ENCODE peak calls at places on chromosome 6, in eight cellular contexts. One of them, this sample, is unnamed.

GRCh38 chr6:50837589-50838445 is 19.1 kb downstream of the TFAP2B start:
- DNase-seq in fibroblast of pulmonary artery: no peak
- DNase-seq in mammary epithelial cell: no peak
- DNase-seq in PC-9: no peak
- DNase-seq in AG04449: no peak
- DNase-seq in cardiac fibroblast: no peak
- DNase-seq in AG09309: no peak
- DNase-seq in fibroblast of lung: no peak
- DNase-seq in this sample: no peak

GRCh38 chr6:105769987-105770386 is 316.1 kb upstream of the PRDM1 start:
- DNase-seq in AG09309: no peak
- DNase-seq in fibroblast of lung: no peak
- DNase-seq in cardiac fibroblast: no peak
- DNase-seq in fibroblast of pulmonary artery: no peak
- DNase-seq in PC-9: peak
- DNase-seq in AG04449: no peak
- DNase-seq in mammary epithelial cell: peak
- DNase-seq in this sample: no peak

GRCh38 chr6:154474636-154475428 is 35.7 kb downstream of the CNKSR3 start:
- DNase-seq in AG04449: peak
- DNase-seq in PC-9: peak
- DNase-seq in cardiac fibroblast: peak
- DNase-seq in fibroblast of pulmonary artery: peak
- DNase-seq in AG09309: peak
- DNase-seq in mammary epithelial cell: peak
- DNase-seq in fibroblast of lung: peak
- DNase-seq in this sample: no peak

GRCh38 chr6:6224933-6225486 is 95.5 kb downstream of the F13A1 start:
- DNase-seq in PC-9: no peak
- DNase-seq in cardiac fibroblast: no peak
- DNase-seq in AG04449: no peak
- DNase-seq in fibroblast of lung: no peak
- DNase-seq in mammary epithelial cell: no peak
- DNase-seq in AG09309: no peak
- DNase-seq in fibroblast of pulmonary artery: no peak
- DNase-seq in this sample: no peak

GRCh38 chr6:26161322-26161721 is 74.1 kb downstream of the HFE start:
- DNase-seq in PC-9: no peak
- DNase-seq in AG04449: no peak
- DNase-seq in fibroblast of lung: no peak
- DNase-seq in AG09309: no peak
- DNase-seq in cardiac fibroblast: no peak
- DNase-seq in mammary epithelial cell: no peak
- DNase-seq in fibroblast of pulmonary artery: no peak
- DNase-seq in this sample: no peak

GRCh38 chr6:43740961-43741764 is 28.8 kb upstream of the VEGFA start:
- DNase-seq in fibroblast of lung: no peak
- DNase-seq in fibroblast of pulmonary artery: no peak
- DNase-seq in AG04449: no peak
- DNase-seq in mammary epithelial cell: no peak
- DNase-seq in AG09309: no peak
- DNase-seq in cardiac fibroblast: peak
- DNase-seq in PC-9: no peak
- DNase-seq in this sample: no peak

GRCh38 chr6:96212076-96212475 is 196.3 kb downstream of the FUT9 start:
- DNase-seq in fibroblast of lung: no peak
- DNase-seq in mammary epithelial cell: no peak
- DNase-seq in AG04449: no peak
- DNase-seq in PC-9: no peak
- DNase-seq in AG09309: no peak
- DNase-seq in cardiac fibroblast: no peak
- DNase-seq in fibroblast of pulmonary artery: no peak
- DNase-seq in this sample: no peak

GRCh38 chr6:25232478-25232877 is 46.7 kb upstream of the CARMIL1 start:
- DNase-seq in AG04449: no peak
- DNase-seq in fibroblast of lung: peak
- DNase-seq in PC-9: no peak
- DNase-seq in cardiac fibroblast: no peak
- DNase-seq in AG09309: peak
- DNase-seq in fibroblast of pulmonary artery: no peak
- DNase-seq in mammary epithelial cell: no peak
- DNase-seq in this sample: peak

GRCh38 chr6:50098306-50098705 is 48.6 kb upstream of the DEFB112 start:
- DNase-seq in fibroblast of pulmonary artery: no peak
- DNase-seq in mammary epithelial cell: no peak
- DNase-seq in fibroblast of lung: no peak
- DNase-seq in cardiac fibroblast: no peak
- DNase-seq in AG04449: no peak
- DNase-seq in AG09309: no peak
- DNase-seq in PC-9: no peak
- DNase-seq in this sample: no peak

GRCh38 chr6:86937219-86938079 is at the start of gene HTR1E:
- DNase-seq in AG09309: no peak
- DNase-seq in AG04449: no peak
- DNase-seq in fibroblast of pulmonary artery: peak
- DNase-seq in mammary epithelial cell: peak
- DNase-seq in cardiac fibroblast: peak
- DNase-seq in PC-9: no peak
- DNase-seq in fibroblast of lung: peak
- DNase-seq in this sample: peak

GRCh38 chr6:128520436-128521301 is at the start of gene PTPRK:
- DNase-seq in AG04449: no peak
- DNase-seq in cardiac fibroblast: peak
- DNase-seq in AG09309: no peak
- DNase-seq in fibroblast of pulmonary artery: peak
- DNase-seq in mammary epithelial cell: peak
- DNase-seq in fibroblast of lung: peak
- DNase-seq in PC-9: peak
- DNase-seq in this sample: peak

GRCh38 chr6:36443951-36444428 is 1.2 kb downstream of the KCTD20 start:
- DNase-seq in mammary epithelial cell: peak
- DNase-seq in PC-9: no peak
- DNase-seq in fibroblast of pulmonary artery: peak
- DNase-seq in cardiac fibroblast: peak
- DNase-seq in AG04449: no peak
- DNase-seq in fibroblast of lung: peak
- DNase-seq in AG09309: no peak
- DNase-seq in this sample: no peak

GRCh38 chr6:87675004-87675681 is 26.9 kb downstream of the AKIRIN2 start:
- DNase-seq in cardiac fibroblast: no peak
- DNase-seq in fibroblast of pulmonary artery: no peak
- DNase-seq in AG04449: no peak
- DNase-seq in fibroblast of lung: no peak
- DNase-seq in PC-9: no peak
- DNase-seq in mammary epithelial cell: no peak
- DNase-seq in AG09309: no peak
- DNase-seq in this sample: no peak

GRCh38 chr6:12113190-12113578 is 101.1 kb downstream of the HIVEP1 start:
- DNase-seq in PC-9: no peak
- DNase-seq in mammary epithelial cell: peak
- DNase-seq in AG04449: peak
- DNase-seq in fibroblast of lung: peak
- DNase-seq in cardiac fibroblast: peak
- DNase-seq in AG09309: peak
- DNase-seq in fibroblast of pulmonary artery: peak
- DNase-seq in this sample: no peak

GRCh38 chr6:26507658-26508057 is 7.6 kb downstream of the BTN1A1 start:
- DNase-seq in fibroblast of lung: no peak
- DNase-seq in AG09309: no peak
- DNase-seq in fibroblast of pulmonary artery: no peak
- DNase-seq in cardiac fibroblast: no peak
- DNase-seq in PC-9: no peak
- DNase-seq in mammary epithelial cell: no peak
- DNase-seq in AG04449: no peak
- DNase-seq in this sample: no peak

GRCh38 chr6:149403534-149403933 is 3.5 kb downstream of the SUMO4 start:
- DNase-seq in cardiac fibroblast: no peak
- DNase-seq in PC-9: no peak
- DNase-seq in AG04449: no peak
- DNase-seq in AG09309: no peak
- DNase-seq in mammary epithelial cell: peak
- DNase-seq in fibroblast of pulmonary artery: no peak
- DNase-seq in fibroblast of lung: no peak
- DNase-seq in this sample: no peak

GRCh38 chr6:13413906-13414555 is 73.4 kb downstream of the GFOD1 start:
- DNase-seq in mammary epithelial cell: no peak
- DNase-seq in AG09309: no peak
- DNase-seq in fibroblast of lung: peak
- DNase-seq in AG04449: no peak
- DNase-seq in fibroblast of pulmonary artery: no peak
- DNase-seq in PC-9: no peak
- DNase-seq in cardiac fibroblast: peak
- DNase-seq in this sample: peak

GRCh38 chr6:96685702-96686101 is 122.8 kb downstream of the FHL5 start:
- DNase-seq in cardiac fibroblast: no peak
- DNase-seq in AG04449: no peak
- DNase-seq in mammary epithelial cell: no peak
- DNase-seq in fibroblast of lung: no peak
- DNase-seq in fibroblast of pulmonary artery: no peak
- DNase-seq in AG09309: no peak
- DNase-seq in PC-9: no peak
- DNase-seq in this sample: no peak

GRCh38 chr6:90583783-90584481 is 2.9 kb downstream of the MAP3K7 start:
- DNase-seq in fibroblast of pulmonary artery: no peak
- DNase-seq in AG04449: no peak
- DNase-seq in fibroblast of lung: no peak
- DNase-seq in AG09309: no peak
- DNase-seq in PC-9: no peak
- DNase-seq in cardiac fibroblast: no peak
- DNase-seq in mammary epithelial cell: no peak
- DNase-seq in this sample: no peak

GRCh38 chr6:90583179-90583578 is 3.7 kb downstream of the MAP3K7 start:
- DNase-seq in AG04449: no peak
- DNase-seq in fibroblast of lung: peak
- DNase-seq in cardiac fibroblast: no peak
- DNase-seq in AG09309: no peak
- DNase-seq in mammary epithelial cell: no peak
- DNase-seq in PC-9: no peak
- DNase-seq in fibroblast of pulmonary artery: no peak
- DNase-seq in this sample: no peak

GRCh38 chr6:90578894-90579549 is 7.8 kb downstream of the MAP3K7 start:
- DNase-seq in mammary epithelial cell: no peak
- DNase-seq in fibroblast of pulmonary artery: no peak
- DNase-seq in PC-9: no peak
- DNase-seq in AG09309: no peak
- DNase-seq in fibroblast of lung: no peak
- DNase-seq in cardiac fibroblast: no peak
- DNase-seq in AG04449: no peak
- DNase-seq in this sample: peak

GRCh38 chr6:90586675-90587638 is at the start of gene MAP3K7:
- DNase-seq in cardiac fibroblast: peak
- DNase-seq in AG04449: peak
- DNase-seq in fibroblast of lung: peak
- DNase-seq in PC-9: peak
- DNase-seq in fibroblast of pulmonary artery: peak
- DNase-seq in AG09309: peak
- DNase-seq in mammary epithelial cell: peak
- DNase-seq in this sample: peak

GRCh38 chr6:90584636-90585255 is 2.1 kb downstream of the MAP3K7 start:
- DNase-seq in PC-9: no peak
- DNase-seq in cardiac fibroblast: no peak
- DNase-seq in fibroblast of pulmonary artery: peak
- DNase-seq in AG09309: no peak
- DNase-seq in AG04449: no peak
- DNase-seq in fibroblast of lung: no peak
- DNase-seq in mammary epithelial cell: no peak
- DNase-seq in this sample: no peak
- H3K4me3 ChIP-seq in PC-9: peak
- H3K4me3 ChIP-seq in cardiac fibroblast: peak
- H3K4me3 ChIP-seq in fibroblast of pulmonary artery: peak
- H3K4me3 ChIP-seq in AG09309: peak
- H3K4me3 ChIP-seq in AG04449: peak
- H3K4me3 ChIP-seq in fibroblast of lung: peak
- H3K4me3 ChIP-seq in mammary epithelial cell: peak
- H3K4me3 ChIP-seq in this sample: peak

GRCh38 chr6:90397929-90398674 is 101.5 kb upstream of the BACH2 start:
- DNase-seq in fibroblast of lung: peak
- DNase-seq in mammary epithelial cell: peak
- DNase-seq in cardiac fibroblast: no peak
- DNase-seq in AG09309: no peak
- DNase-seq in PC-9: peak
- DNase-seq in fibroblast of pulmonary artery: peak
- DNase-seq in AG04449: no peak
- DNase-seq in this sample: no peak
- H3K4me3 ChIP-seq in fibroblast of lung: no peak
- H3K4me3 ChIP-seq in mammary epithelial cell: no peak
- H3K4me3 ChIP-seq in cardiac fibroblast: no peak
- H3K4me3 ChIP-seq in AG09309: no peak
- H3K4me3 ChIP-seq in PC-9: no peak
- H3K4me3 ChIP-seq in fibroblast of pulmonary artery: no peak
- H3K4me3 ChIP-seq in AG04449: no peak
- H3K4me3 ChIP-seq in this sample: no peak

DNA sequence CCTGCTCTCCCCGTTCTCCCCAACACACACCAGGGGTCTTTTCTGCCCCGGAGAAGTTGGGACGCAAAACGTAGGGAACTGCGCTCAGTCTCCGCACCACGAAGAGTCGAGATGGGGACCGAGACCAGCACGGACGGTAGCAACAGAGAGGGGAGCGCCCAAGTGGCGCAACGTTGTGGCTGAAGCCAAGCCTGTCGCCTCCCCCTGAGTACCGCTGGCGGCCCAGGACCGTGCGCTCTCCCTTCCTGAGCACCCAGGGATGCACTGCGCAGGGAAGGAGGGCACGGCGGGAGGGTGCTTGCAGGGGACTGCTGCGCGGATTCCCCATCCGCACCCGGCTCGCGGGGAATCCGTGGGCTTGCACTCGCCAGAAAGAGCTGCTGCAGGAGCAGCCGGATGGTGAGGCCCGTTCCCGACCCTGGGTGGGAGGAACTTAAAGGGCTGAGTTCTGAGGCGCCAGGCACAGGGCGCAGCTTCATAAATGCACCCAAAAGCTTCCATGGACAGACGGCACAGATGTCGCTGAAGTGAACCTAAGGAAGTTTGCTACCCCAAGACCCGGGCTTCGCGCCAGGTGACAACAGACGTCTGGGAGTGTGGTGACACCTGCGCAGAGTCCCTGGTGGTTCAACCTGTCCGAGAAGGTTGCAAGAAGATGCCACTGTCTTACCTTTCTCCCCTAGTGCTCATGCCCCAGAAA is 178.7 kb downstream of the TBXT start:
- DNase-seq in fibroblast of pulmonary artery: peak
- DNase-seq in fibroblast of lung: peak
- DNase-seq in AG04449: no peak
- DNase-seq in cardiac fibroblast: no peak
- DNase-seq in mammary epithelial cell: no peak
- DNase-seq in PC-9: no peak
- DNase-seq in AG09309: no peak
- DNase-seq in this sample: no peak
- H3K4me3 ChIP-seq in fibroblast of pulmonary artery: peak
- H3K4me3 ChIP-seq in fibroblast of lung: no peak
- H3K4me3 ChIP-seq in AG04449: peak
- H3K4me3 ChIP-seq in cardiac fibroblast: peak
- H3K4me3 ChIP-seq in mammary epithelial cell: no peak
- H3K4me3 ChIP-seq in PC-9: no peak
- H3K4me3 ChIP-seq in AG09309: no peak
- H3K4me3 ChIP-seq in this sample: peak

DNA sequence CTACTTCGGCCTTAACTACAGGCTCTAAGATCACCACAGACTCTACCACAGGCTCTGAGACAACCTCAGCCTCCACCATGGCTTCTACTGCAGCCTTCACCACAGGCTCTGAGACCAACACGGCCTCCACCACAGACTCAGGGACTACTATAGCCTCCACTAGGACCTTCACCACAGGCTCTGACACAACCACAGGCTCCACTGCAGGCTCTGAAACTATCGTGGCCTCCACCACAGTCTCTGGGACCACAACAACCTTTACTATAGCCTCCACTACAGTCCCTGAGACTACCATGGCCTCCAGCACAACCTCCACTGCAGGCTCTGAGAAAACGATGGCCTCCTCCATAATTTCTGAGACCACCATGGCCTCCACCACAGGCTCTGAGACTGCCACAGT is 15.3 kb downstream of the MUC22 start:
- DNase-seq in PC-9: no peak
- DNase-seq in fibroblast of lung: no peak
- DNase-seq in mammary epithelial cell: no peak
- DNase-seq in cardiac fibroblast: no peak
- DNase-seq in AG04449: no peak
- DNase-seq in AG09309: no peak
- DNase-seq in fibroblast of pulmonary artery: no peak
- DNase-seq in this sample: no peak
- H3K4me3 ChIP-seq in PC-9: no peak
- H3K4me3 ChIP-seq in fibroblast of lung: no peak
- H3K4me3 ChIP-seq in mammary epithelial cell: no peak
- H3K4me3 ChIP-seq in cardiac fibroblast: no peak
- H3K4me3 ChIP-seq in AG04449: no peak
- H3K4me3 ChIP-seq in AG09309: no peak
- H3K4me3 ChIP-seq in fibroblast of pulmonary artery: no peak
- H3K4me3 ChIP-seq in this sample: no peak